ENCODE peak calls at places on chromosomes 3 and 15, in five cellular contexts. One of them, this sample, is unnamed.

GRCh38 chr3:124986153-124987143 is 51.9 kb upstream of the MUC13 start:
- DNase-seq in H9: no peak
- DNase-seq in AG04450: peak; percentile 69
- DNase-seq in AG10803: peak; percentile 86
- DNase-seq in psoas muscle: no peak
- DNase-seq in this sample: peak; percentile 48

GRCh38 chr15:31297880-31298456 is 28.7 kb upstream of the KLF13 start:
- DNase-seq in AG04450: no peak
- DNase-seq in H9: no peak
- DNase-seq in psoas muscle: no peak
- DNase-seq in AG10803: no peak
- DNase-seq in this sample: no peak

GRCh38 chr15:68396068-68396467 is 35.9 kb downstream of the ITGA11 start:
- DNase-seq in AG10803: no peak
- DNase-seq in psoas muscle: no peak
- DNase-seq in H9: no peak
- DNase-seq in AG04450: no peak
- DNase-seq in this sample: no peak

GRCh38 chr3:14518432-14518802 is 21.7 kb downstream of the GRIP2 start:
- DNase-seq in AG04450: no peak
- DNase-seq in H9: peak; percentile 12
- DNase-seq in AG10803: no peak
- DNase-seq in psoas muscle: no peak
- DNase-seq in this sample: no peak

GRCh38 chr3:61561374-61562041 is at the start of gene PTPRG:
- DNase-seq in AG10803: peak; percentile 95
- DNase-seq in AG04450: peak; percentile 83
- DNase-seq in psoas muscle: peak; percentile 89
- DNase-seq in H9: peak; percentile 85
- DNase-seq in this sample: peak; percentile 86

GRCh38 chr3:15563190-15563589 is 38.2 kb downstream of the HACL1 start:
- DNase-seq in AG04450: no peak
- DNase-seq in AG10803: no peak
- DNase-seq in H9: no peak
- DNase-seq in psoas muscle: no peak
- DNase-seq in this sample: no peak

GRCh38 chr3:130649061-130649654 is 97.5 kb downstream of the PIK3R4 start:
- DNase-seq in H9: no peak
- DNase-seq in AG10803: no peak
- DNase-seq in psoas muscle: no peak
- DNase-seq in AG04450: no peak
- DNase-seq in this sample: no peak

GRCh38 chr3:15121936-15122335 is 23.0 kb upstream of the RBSN start:
- DNase-seq in psoas muscle: no peak
- DNase-seq in AG04450: no peak
- DNase-seq in H9: no peak
- DNase-seq in AG10803: peak; percentile 51
- DNase-seq in this sample: no peak

GRCh38 chr3:94413721-94414106 is 350.9 kb downstream of the NSUN3 start:
- DNase-seq in psoas muscle: no peak
- DNase-seq in H9: no peak
- DNase-seq in AG04450: peak; percentile 69
- DNase-seq in AG10803: peak; percentile 51
- DNase-seq in this sample: no peak

GRCh38 chr15:53757906-53758305 is 1.6 kb downstream of the WDR72 start:
- DNase-seq in AG04450: no peak
- DNase-seq in AG10803: no peak
- DNase-seq in psoas muscle: no peak
- DNase-seq in H9: no peak
- DNase-seq in this sample: no peak

GRCh38 chr15:56749982-56750381 is 16.7 kb upstream of the ZNF280D start:
- DNase-seq in H9: no peak
- DNase-seq in psoas muscle: no peak
- DNase-seq in AG10803: peak; percentile 78
- DNase-seq in AG04450: no peak
- DNase-seq in this sample: no peak

GRCh38 chr3:155065537-155065936 is 14.6 kb upstream of the MME start:
- DNase-seq in psoas muscle: peak; percentile 25
- DNase-seq in AG04450: no peak
- DNase-seq in H9: no peak
- DNase-seq in AG10803: peak; percentile 84
- DNase-seq in this sample: no peak

GRCh38 chr3:173650596-173650995 is 253.1 kb downstream of the NLGN1 start:
- DNase-seq in psoas muscle: no peak
- DNase-seq in AG04450: no peak
- DNase-seq in H9: no peak
- DNase-seq in AG10803: peak; percentile 46
- DNase-seq in this sample: no peak

GRCh38 chr15:59247364-59247763 is 40.7 kb downstream of the LDHAL6B start:
- DNase-seq in H9: peak; percentile 71
- DNase-seq in AG10803: peak; percentile 79
- DNase-seq in psoas muscle: no peak
- DNase-seq in AG04450: peak; percentile 50
- DNase-seq in this sample: peak; percentile 62

GRCh38 chr15:79608041-79608440 is 175.9 kb downstream of the MINAR1 start:
- DNase-seq in H9: no peak
- DNase-seq in AG10803: no peak
- DNase-seq in AG04450: no peak
- DNase-seq in psoas muscle: no peak
- DNase-seq in this sample: no peak

GRCh38 chr15:91136386-91136923 is 36.4 kb downstream of the SV2B start:
- DNase-seq in H9: no peak
- DNase-seq in AG10803: no peak
- DNase-seq in psoas muscle: peak; percentile 21
- DNase-seq in AG04450: no peak
- DNase-seq in this sample: no peak

GRCh38 chr15:91140561-91140960 is 40.5 kb downstream of the SV2B start:
- DNase-seq in H9: no peak
- DNase-seq in psoas muscle: no peak
- DNase-seq in AG10803: no peak
- DNase-seq in AG04450: no peak
- DNase-seq in this sample: no peak

GRCh38 chr15:91146728-91147127 is 46.7 kb downstream of the SV2B start:
- DNase-seq in AG04450: no peak
- DNase-seq in psoas muscle: no peak
- DNase-seq in AG10803: no peak
- DNase-seq in H9: no peak
- DNase-seq in this sample: no peak

GRCh38 chr15:91141102-91141501 is 41.0 kb downstream of the SV2B start:
- DNase-seq in AG10803: no peak
- DNase-seq in H9: no peak
- DNase-seq in psoas muscle: no peak
- DNase-seq in AG04450: no peak
- DNase-seq in this sample: no peak

DNA sequence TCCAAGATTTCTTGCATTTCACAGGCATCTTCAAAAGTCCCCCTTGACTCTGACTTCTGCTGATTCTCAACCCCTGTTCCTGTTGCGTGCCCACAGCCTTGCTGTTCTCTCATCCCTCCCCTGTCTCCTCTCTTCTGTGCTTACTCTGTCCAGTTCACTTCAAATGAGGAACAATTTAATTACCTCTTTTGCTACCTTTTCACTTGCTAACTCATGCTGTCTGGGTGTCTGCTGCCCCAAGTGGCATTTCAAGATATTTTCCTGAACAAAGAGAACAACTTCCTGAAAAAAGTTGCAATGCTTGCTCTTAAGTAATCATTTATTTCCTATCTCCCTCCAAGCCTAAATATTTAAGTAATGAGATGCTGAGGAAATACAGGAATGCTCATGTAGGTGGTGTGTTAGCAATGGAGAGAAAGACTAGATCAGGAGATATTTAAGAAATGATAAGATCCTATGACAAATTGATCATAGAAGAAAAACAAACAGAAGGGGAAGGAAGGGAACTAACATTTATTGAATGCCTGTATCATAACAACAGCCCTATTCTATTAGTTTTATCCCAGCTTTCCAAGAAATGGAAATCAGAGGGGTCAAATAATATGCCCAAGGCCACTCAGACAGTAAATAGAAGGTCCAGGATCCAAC is 42.2 kb downstream of the SV2B start:
- DNase-seq in AG10803: no peak
- DNase-seq in psoas muscle: no peak
- DNase-seq in AG04450: no peak
- DNase-seq in H9: no peak
- DNase-seq in this sample: no peak
- TF ChIP-seq CTCF in AG10803: peak; percentile 28
- TF ChIP-seq CTCF in psoas muscle: no peak
- TF ChIP-seq CTCF in AG04450: peak; percentile 33
- TF ChIP-seq CTCF in H9: peak; percentile 67
- TF ChIP-seq CTCF in this sample: peak; percentile 62

GRCh38 chr15:84816694-84817460 is at the start of gene ALPK3:
- DNase-seq in psoas muscle: peak; percentile 83
- DNase-seq in AG10803: no peak
- DNase-seq in H9: peak; percentile 77
- DNase-seq in AG04450: no peak
- DNase-seq in this sample: peak; percentile 72
- TF ChIP-seq CTCF in psoas muscle: peak; percentile 34
- TF ChIP-seq CTCF in AG10803: no peak
- TF ChIP-seq CTCF in H9: peak; percentile 26
- TF ChIP-seq CTCF in AG04450: no peak
- TF ChIP-seq CTCF in this sample: no peak

GRCh38 chr3:22373182-22373581 is 622.2 kb upstream of the ZNF385D start:
- DNase-seq in AG04450: no peak
- DNase-seq in H9: no peak
- DNase-seq in psoas muscle: no peak
- DNase-seq in AG10803: no peak
- DNase-seq in this sample: no peak
- TF ChIP-seq CTCF in AG04450: no peak
- TF ChIP-seq CTCF in H9: no peak
- TF ChIP-seq CTCF in psoas muscle: no peak
- TF ChIP-seq CTCF in AG10803: no peak
- TF ChIP-seq CTCF in this sample: no peak

DNA sequence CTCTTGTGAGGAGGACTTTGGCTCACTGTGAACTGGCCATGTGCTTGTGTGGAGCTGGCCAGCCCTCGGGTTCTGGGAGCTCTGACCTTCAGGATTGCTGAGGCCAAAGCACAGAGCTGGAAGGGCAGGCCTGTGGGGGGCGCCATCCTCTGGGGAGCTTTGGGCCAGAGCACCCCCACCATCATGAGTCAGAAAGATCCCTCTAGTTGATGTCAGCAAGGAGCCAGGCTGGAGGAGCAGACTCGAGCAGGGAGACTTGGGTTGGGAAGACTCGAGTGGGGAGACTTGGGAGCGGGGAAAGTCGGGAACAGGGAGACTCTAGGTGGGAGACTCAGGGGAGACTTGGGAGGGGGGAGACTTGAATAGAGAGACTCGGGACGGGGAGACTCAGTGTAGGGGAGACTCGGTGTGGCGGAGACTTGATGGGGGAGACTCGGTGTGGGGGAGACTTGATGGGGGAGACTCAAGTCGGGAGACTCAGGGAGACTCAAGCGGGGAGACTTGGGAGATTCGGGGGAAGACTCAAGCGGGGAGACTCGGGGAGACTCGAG is 37.7 kb upstream of the PLXNA1 start:
- DNase-seq in AG10803: no peak
- DNase-seq in AG04450: no peak
- DNase-seq in psoas muscle: no peak
- DNase-seq in H9: peak; percentile 49
- DNase-seq in this sample: no peak
- TF ChIP-seq CTCF in AG10803: no peak
- TF ChIP-seq CTCF in AG04450: no peak
- TF ChIP-seq CTCF in psoas muscle: no peak
- TF ChIP-seq CTCF in H9: peak; percentile 53
- TF ChIP-seq CTCF in this sample: no peak

DNA sequence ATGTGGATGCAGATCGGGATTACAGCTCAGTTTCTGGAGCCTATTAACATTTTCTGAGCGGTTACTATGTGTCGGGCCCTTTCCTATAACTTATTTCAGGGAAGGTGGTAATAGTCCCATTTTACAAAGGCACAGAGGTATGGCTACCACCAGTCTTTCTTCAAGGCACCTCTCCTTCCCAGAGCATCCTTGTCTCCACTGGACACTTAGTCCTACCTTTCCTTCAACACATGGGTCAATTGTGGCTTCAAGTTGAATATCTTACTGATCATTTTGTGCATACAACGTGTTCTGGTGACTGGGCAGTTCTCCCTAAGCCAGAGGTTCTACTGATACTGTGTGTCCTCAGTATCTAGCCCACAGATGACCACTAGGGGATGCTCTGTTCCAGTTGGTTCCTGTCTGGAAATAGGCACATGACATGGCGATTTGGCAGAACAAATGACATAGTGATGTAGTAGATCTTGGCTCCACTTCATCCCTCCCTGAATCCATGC is 60.7 kb upstream of the CMTM8 start:
- DNase-seq in AG04450: peak; percentile 0
- DNase-seq in H9: peak; percentile 83
- DNase-seq in AG10803: peak; percentile 40
- DNase-seq in psoas muscle: no peak
- DNase-seq in this sample: peak; percentile 76
- TF ChIP-seq CTCF in AG04450: peak; percentile 69
- TF ChIP-seq CTCF in H9: peak; percentile 87
- TF ChIP-seq CTCF in AG10803: peak; percentile 66
- TF ChIP-seq CTCF in psoas muscle: peak; percentile 57
- TF ChIP-seq CTCF in this sample: peak; percentile 44

DNA sequence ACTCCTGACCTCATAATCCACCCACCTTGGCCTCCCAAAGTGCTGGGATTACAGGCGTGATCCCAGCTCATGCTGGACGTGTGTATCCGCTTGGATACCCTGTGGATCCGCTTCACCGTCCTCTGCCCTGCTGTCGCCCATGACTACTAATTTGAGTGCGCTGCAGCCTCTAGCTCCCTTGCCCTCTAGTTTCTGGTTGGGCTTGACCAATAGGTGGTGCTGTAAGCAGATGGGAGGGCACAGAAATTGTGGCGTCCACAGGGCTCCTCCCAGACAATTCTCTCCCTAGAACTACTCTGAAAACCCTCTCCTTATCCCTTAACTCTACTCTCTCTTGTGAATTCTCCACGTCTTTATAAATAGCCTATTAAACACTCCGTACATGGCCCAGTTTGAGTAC is 36.2 kb downstream of the ZPLD1 start:
- DNase-seq in AG04450: no peak
- DNase-seq in psoas muscle: no peak
- DNase-seq in AG10803: no peak
- DNase-seq in H9: peak; percentile 78
- DNase-seq in this sample: peak; percentile 11
- TF ChIP-seq CTCF in AG04450: no peak
- TF ChIP-seq CTCF in psoas muscle: no peak
- TF ChIP-seq CTCF in AG10803: no peak
- TF ChIP-seq CTCF in H9: peak; percentile 71
- TF ChIP-seq CTCF in this sample: no peak

DNA sequence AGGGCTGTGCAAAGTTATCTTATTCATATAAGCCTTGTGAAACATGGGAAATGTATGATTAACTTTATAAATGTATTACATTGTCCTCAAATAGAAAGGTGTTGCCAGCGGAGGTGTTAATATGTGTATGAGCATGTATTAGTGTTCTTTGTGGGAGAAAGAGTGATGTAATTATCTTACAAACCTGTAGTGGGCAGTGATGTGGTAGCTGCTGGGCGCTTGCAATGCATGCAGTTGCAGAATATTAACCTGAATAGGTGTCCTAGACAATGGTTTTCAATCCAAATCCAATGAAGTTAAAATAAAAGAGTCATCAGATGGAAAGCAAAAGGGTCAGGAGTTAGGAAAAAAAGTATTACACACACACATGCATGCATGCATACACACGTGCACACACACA is 881.3 kb upstream of the CADM2 start:
- DNase-seq in psoas muscle: no peak
- DNase-seq in AG04450: no peak
- DNase-seq in AG10803: no peak
- DNase-seq in H9: no peak
- DNase-seq in this sample: no peak
- TF ChIP-seq CTCF in psoas muscle: no peak
- TF ChIP-seq CTCF in AG04450: peak; percentile 48
- TF ChIP-seq CTCF in AG10803: no peak
- TF ChIP-seq CTCF in H9: peak; percentile 66
- TF ChIP-seq CTCF in this sample: peak; percentile 59